ENCODE peak calls at places on chromosomes 2 and 18, in six cellular contexts. U is T-helper 9 cell; F is mesothelial cell of epicardium; M is sciatic nerve; C is AG08396; D is stimulated activated CD8-positive, alpha-beta memory T cell treated with anti-CD3 and anti-CD28 coated beads, Interleukin-4, amount 100 ng/mL, for 24 hours. X is an unnamed sample.

GRCh38 chr2:180657054-180657453 is 323.4 kb upstream of the UBE2E3 start:
- DNase-seq in U (no peak), F (no peak), M (no peak), C (no peak), D (no peak), X (no peak)

GRCh38 chr18:46468431-46469180 is 188.4 kb downstream of the LOXHD1 start:
- DNase-seq in U (no peak), F (no peak), M (no peak), C (no peak), D (no peak), X (no peak)

GRCh38 chr2:239460780-239461179 is 60.0 kb upstream of the HDAC4 start:
- DNase-seq in U (no peak), F (no peak), M (no peak), C (no peak), D (no peak), X (no peak)

GRCh38 chr2:42928692-42929576 is 136.6 kb upstream of the HAAO start:
- DNase-seq in U (no peak), F (no peak), M (no peak), C (no peak), D (no peak), X (no peak)

GRCh38 chr2:145595296-145595695 is 1075.4 kb upstream of the ZEB2 start:
- DNase-seq in U (no peak), F (no peak), M (no peak), C (no peak), D (no peak), X (no peak)

GRCh38 chr2:96769816-96770215 is 9.1 kb downstream of the CNNM4 start:
- DNase-seq in U (no peak), F (no peak), M (no peak), C (no peak), D (no peak), X (no peak)

GRCh38 chr2:33426666-33427231 is 49.7 kb upstream of the RASGRP3 start:
- DNase-seq in U (no peak), F (no peak), M (no peak), C (peak), D (no peak), X (no peak)

GRCh38 chr18:58400337-58400885 is 228.5 kb downstream of the ALPK2 start:
- DNase-seq in U (no peak), F (no peak), M (no peak), C (no peak), D (no peak), X (no peak)

GRCh38 chr2:28395334-28396061 is 2.8 kb downstream of the FOSL2 start:
- DNase-seq in U (no peak), F (no peak), M (no peak), C (peak), D (no peak), X (peak)

GRCh38 chr18:70659026-70659726 is 370.3 kb downstream of the SOCS6 start:
- DNase-seq in U (peak), F (no peak), M (no peak), C (no peak), D (peak), X (no peak)

GRCh38 chr18:3262234-3263171 is 570 bp downstream of the MYL12B start:
- DNase-seq in U (peak), F (no peak), M (no peak), C (no peak), D (no peak), X (peak)

GRCh38 chr2:54964271-54964670 is 86.0 kb downstream of the RTN4 start:
- DNase-seq in U (no peak), F (no peak), M (no peak), C (no peak), D (no peak), X (no peak)

GRCh38 chr18:6624729-6625308 is 104.7 kb upstream of the ARHGAP28 start:
- DNase-seq in U (no peak), F (no peak), M (no peak), C (no peak), D (no peak), X (no peak)